ENCODE peak calls at places on chromosome 1, in five cellular contexts. One of them, this sample, is unnamed.

GRCh38 chr1:15975358-15975804 is 520 bp downstream of the ZBTB17 start:
- DNase-seq in bronchial epithelial cell: peak
- DNase-seq in progenitor cell of endocrine pancreas: peak
- DNase-seq in ascending aorta: peak
- DNase-seq in MCF 10A: peak
- DNase-seq in this sample: peak

GRCh38 chr1:201608635-201609395 is 69.9 kb downstream of the NAV1 start:
- DNase-seq in bronchial epithelial cell: no peak
- DNase-seq in progenitor cell of endocrine pancreas: no peak
- DNase-seq in ascending aorta: no peak
- DNase-seq in MCF 10A: no peak
- DNase-seq in this sample: no peak

GRCh38 chr1:8412183-8412831 is 94.4 kb downstream of the SLC45A1 start:
- DNase-seq in bronchial epithelial cell: peak
- DNase-seq in progenitor cell of endocrine pancreas: no peak
- DNase-seq in ascending aorta: peak
- DNase-seq in MCF 10A: no peak
- DNase-seq in this sample: no peak

GRCh38 chr1:99170516-99170915 is 93.8 kb upstream of the PLPPR4 start:
- DNase-seq in bronchial epithelial cell: peak
- DNase-seq in progenitor cell of endocrine pancreas: no peak
- DNase-seq in ascending aorta: no peak
- DNase-seq in MCF 10A: peak
- DNase-seq in this sample: no peak

GRCh38 chr1:206794294-206794908 is 22.1 kb upstream of the IL10 start:
- DNase-seq in bronchial epithelial cell: no peak
- DNase-seq in progenitor cell of endocrine pancreas: no peak
- DNase-seq in ascending aorta: no peak
- DNase-seq in MCF 10A: no peak
- DNase-seq in this sample: no peak

GRCh38 chr1:180156631-180157091 is 2.0 kb downstream of the QSOX1 start:
- DNase-seq in bronchial epithelial cell: peak
- DNase-seq in progenitor cell of endocrine pancreas: no peak
- DNase-seq in ascending aorta: no peak
- DNase-seq in MCF 10A: peak
- DNase-seq in this sample: no peak

GRCh38 chr1:157878059-157878458 is 36.5 kb upstream of the CD5L start:
- DNase-seq in bronchial epithelial cell: peak
- DNase-seq in progenitor cell of endocrine pancreas: no peak
- DNase-seq in ascending aorta: no peak
- DNase-seq in MCF 10A: peak
- DNase-seq in this sample: no peak

GRCh38 chr1:198893141-198893540 is 254.3 kb downstream of the PTPRC start:
- DNase-seq in bronchial epithelial cell: no peak
- DNase-seq in progenitor cell of endocrine pancreas: no peak
- DNase-seq in ascending aorta: no peak
- DNase-seq in MCF 10A: no peak
- DNase-seq in this sample: no peak

GRCh38 chr1:184221087-184221486 is 165.7 kb upstream of the C1orf21 start:
- DNase-seq in bronchial epithelial cell: no peak
- DNase-seq in progenitor cell of endocrine pancreas: no peak
- DNase-seq in ascending aorta: no peak
- DNase-seq in MCF 10A: no peak
- DNase-seq in this sample: no peak

GRCh38 chr1:214791961-214792360 is 189.0 kb downstream of the CENPF start:
- DNase-seq in bronchial epithelial cell: no peak
- DNase-seq in progenitor cell of endocrine pancreas: no peak
- DNase-seq in ascending aorta: no peak
- DNase-seq in MCF 10A: no peak
- DNase-seq in this sample: no peak

GRCh38 chr1:25642710-25643109 is 26.1 kb downstream of the MAN1C1 start:
- DNase-seq in bronchial epithelial cell: no peak
- DNase-seq in progenitor cell of endocrine pancreas: no peak
- DNase-seq in ascending aorta: peak
- DNase-seq in MCF 10A: no peak
- DNase-seq in this sample: no peak

GRCh38 chr1:42266253-42267135 is 68.5 kb downstream of the FOXJ3 start:
- DNase-seq in bronchial epithelial cell: peak
- DNase-seq in progenitor cell of endocrine pancreas: no peak
- DNase-seq in ascending aorta: no peak
- DNase-seq in MCF 10A: no peak
- DNase-seq in this sample: no peak
- TF ChIP-seq CTCF in bronchial epithelial cell: no peak
- TF ChIP-seq CTCF in progenitor cell of endocrine pancreas: peak
- TF ChIP-seq CTCF in ascending aorta: no peak
- TF ChIP-seq CTCF in MCF 10A: no peak
- TF ChIP-seq CTCF in this sample: no peak

GRCh38 chr1:6039031-6039430 is 6.7 kb upstream of the KCNAB2 start:
- DNase-seq in bronchial epithelial cell: no peak
- DNase-seq in progenitor cell of endocrine pancreas: no peak
- DNase-seq in ascending aorta: no peak
- DNase-seq in MCF 10A: no peak
- DNase-seq in this sample: no peak

GRCh38 chr1:6035719-6036118 is 10.0 kb upstream of the KCNAB2 start:
- DNase-seq in bronchial epithelial cell: no peak
- DNase-seq in progenitor cell of endocrine pancreas: no peak
- DNase-seq in ascending aorta: no peak
- DNase-seq in MCF 10A: no peak
- DNase-seq in this sample: peak

GRCh38 chr1:6035265-6035664 is 10.4 kb upstream of the KCNAB2 start:
- DNase-seq in bronchial epithelial cell: no peak
- DNase-seq in progenitor cell of endocrine pancreas: no peak
- DNase-seq in ascending aorta: no peak
- DNase-seq in MCF 10A: no peak
- DNase-seq in this sample: no peak

GRCh38 chr1:6038603-6039002 is 7.1 kb upstream of the KCNAB2 start:
- DNase-seq in bronchial epithelial cell: no peak
- DNase-seq in progenitor cell of endocrine pancreas: no peak
- DNase-seq in ascending aorta: no peak
- DNase-seq in MCF 10A: no peak
- DNase-seq in this sample: no peak

DNA sequence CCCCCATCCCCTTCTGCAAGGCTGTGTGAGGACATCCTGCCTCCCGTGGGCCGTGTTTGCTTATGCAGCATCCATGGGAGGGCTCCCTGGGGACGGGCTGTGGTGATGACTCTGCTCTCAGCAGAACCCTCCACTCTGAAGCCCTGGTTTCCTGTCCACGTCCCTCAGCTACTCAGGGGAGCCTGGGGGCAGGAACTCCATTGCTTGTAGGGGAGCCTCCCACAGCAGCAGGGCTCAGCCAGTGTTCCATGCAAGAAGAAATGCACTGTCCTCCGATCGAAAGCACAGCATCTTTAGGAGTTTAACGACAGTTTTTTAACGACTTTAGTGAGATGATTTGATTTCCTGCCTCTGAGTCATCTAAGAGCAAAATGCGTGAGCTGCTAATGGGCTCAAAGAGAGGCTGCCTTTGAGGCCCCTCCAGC is 8.3 kb upstream of the KCNAB2 start:
- DNase-seq in bronchial epithelial cell: no peak
- DNase-seq in progenitor cell of endocrine pancreas: no peak
- DNase-seq in ascending aorta: no peak
- DNase-seq in MCF 10A: peak
- DNase-seq in this sample: peak
- TF ChIP-seq CTCF in bronchial epithelial cell: no peak
- TF ChIP-seq CTCF in progenitor cell of endocrine pancreas: no peak
- TF ChIP-seq CTCF in ascending aorta: no peak
- TF ChIP-seq CTCF in MCF 10A: no peak
- TF ChIP-seq CTCF in this sample: no peak

GRCh38 chr1:162696286-162696862 is 64.1 kb downstream of the DDR2 start:
- DNase-seq in bronchial epithelial cell: peak
- DNase-seq in progenitor cell of endocrine pancreas: peak
- DNase-seq in ascending aorta: peak
- DNase-seq in MCF 10A: peak
- DNase-seq in this sample: peak
- TF ChIP-seq CTCF in bronchial epithelial cell: no peak
- TF ChIP-seq CTCF in progenitor cell of endocrine pancreas: no peak
- TF ChIP-seq CTCF in ascending aorta: no peak
- TF ChIP-seq CTCF in MCF 10A: no peak
- TF ChIP-seq CTCF in this sample: no peak

DNA sequence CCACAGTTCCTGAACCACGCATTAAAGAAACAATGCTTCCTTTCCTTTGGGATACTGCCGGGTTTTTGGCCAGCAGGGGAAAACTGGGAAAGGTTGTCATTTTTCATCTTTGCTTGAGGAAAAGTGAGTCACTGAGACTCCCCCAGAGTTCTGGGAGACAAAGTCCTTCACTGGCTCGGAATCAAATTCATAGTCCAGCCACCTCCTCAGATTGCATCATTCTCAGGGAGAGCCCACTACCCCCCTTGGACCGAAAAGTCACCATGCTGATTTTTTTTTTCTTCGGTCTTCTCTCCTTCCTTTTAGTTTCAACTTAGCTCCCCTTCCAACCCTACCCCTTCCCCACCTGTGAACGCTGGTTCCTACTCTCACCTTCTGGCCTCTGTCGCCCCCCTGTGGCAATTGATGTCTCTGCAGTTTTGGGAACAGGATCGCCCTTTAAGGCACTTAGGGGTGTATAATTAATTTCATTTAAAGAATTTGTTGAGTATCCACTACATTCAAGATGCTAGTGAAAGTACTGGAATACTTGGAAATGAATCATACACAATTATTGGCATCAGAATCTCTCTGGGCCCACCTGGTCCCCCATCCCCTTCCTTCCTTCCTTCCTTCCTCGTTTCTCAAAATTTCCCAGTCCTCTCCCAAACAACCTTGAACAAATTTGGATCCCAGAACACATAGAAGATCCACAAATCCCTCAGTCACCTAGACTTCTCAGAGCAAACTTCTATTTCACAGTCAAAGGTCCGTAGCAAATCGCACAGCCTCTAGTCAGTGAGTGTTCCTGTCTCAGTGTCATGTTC is 6.9 kb downstream of the ACKR1 start:
- DNase-seq in bronchial epithelial cell: peak
- DNase-seq in progenitor cell of endocrine pancreas: peak
- DNase-seq in ascending aorta: no peak
- DNase-seq in MCF 10A: peak
- DNase-seq in this sample: peak
- TF ChIP-seq CTCF in bronchial epithelial cell: peak
- TF ChIP-seq CTCF in progenitor cell of endocrine pancreas: peak
- TF ChIP-seq CTCF in ascending aorta: peak
- TF ChIP-seq CTCF in MCF 10A: peak
- TF ChIP-seq CTCF in this sample: peak